ENCODE peak calls at places on chromosomes 4 and X, in six cellular contexts. G is HCT116; X is AG04450; Z is activated naive CD8-positive, alpha-beta T cell treated with anti-CD3 and anti-CD28 coated beads, Interleukin-2, amount 50 U/mL, for 16 hours; N is Calu3; O is activated CD8-positive, alpha-beta memory T cell treated with anti-CD3 and anti-CD28 coated beads, Interleukin-2, amount 50 U/mL, for 4 hours. W is an unnamed sample.

GRCh38 chr4:113311047-113311446 is 261.6 kb downstream of the ANK2 start:
- DNase-seq in G (peak; percentile 10), X (no peak), O (no peak), Z (no peak), N (no peak), W (no peak)

GRCh38 chrX:68490644-68491043 is 8.2 kb upstream of the YIPF6 start:
- DNase-seq in Z (no peak), O (no peak), X (no peak), G (no peak), N (peak; percentile 41), W (peak; percentile 26)

GRCh38 chr4:150593996-150594395 is 12.0 kb downstream of the MAB21L2 start:
- DNase-seq in X (no peak), G (no peak), Z (no peak), N (no peak), O (no peak), W (peak; percentile 78)

GRCh38 chr4:103754844-103755243 is 35.1 kb upstream of the TACR3 start:
- DNase-seq in N (peak; percentile 53), G (no peak), O (no peak), Z (no peak), X (no peak), W (no peak)

GRCh38 chr4:8179074-8179473 is 20.0 kb upstream of the SH3TC1 start:
- DNase-seq in G (no peak), N (no peak), X (no peak), Z (no peak), O (no peak), W (no peak)

GRCh38 chrX:122475306-122475705 is 708.8 kb upstream of the GRIA3 start:
- DNase-seq in N (no peak), O (no peak), X (no peak), Z (no peak), G (no peak), W (peak; percentile 1)

GRCh38 chrX:123779908-123780396 is 47.1 kb upstream of the THOC2 start:
- DNase-seq in N (peak; percentile 12), O (no peak), Z (no peak), G (no peak), X (no peak), W (no peak)

GRCh38 chr4:112099701-112100289 is 45.5 kb upstream of the FAM241A start:
- DNase-seq in N (no peak), Z (no peak), G (peak; percentile 61), X (peak; percentile 42), O (no peak), W (peak; percentile 87)

GRCh38 chr4:38948551-38948950 is 80.9 kb downstream of the FAM114A1 start:
- DNase-seq in G (no peak), O (no peak), Z (no peak), X (peak; percentile 85), N (no peak), W (peak; percentile 93)

GRCh38 chr4:179415016-179415841 is 1973.0 kb upstream of the AGA start:
- DNase-seq in X (no peak), G (no peak), N (peak; percentile 1), Z (no peak), O (no peak), W (peak; percentile 6)

W was measured in adipocyte.